ENCODE peak calls at places on chromosome 21, in five cellular contexts. U is dorsolateral prefrontal cortex, D is choroid plexus epithelial cell, Q is foreskin fibroblast, W is brain microvascular endothelial cell. V is an unnamed sample.

GRCh38 chr21:43972850-43973633 is 39.1 kb upstream of the TRAPPC10 start:
- DNase-seq in D (no peak), W (no peak), U (no peak), Q (peak; percentile 27), V (no peak)

GRCh38 chr21:41919666-41920398 is 34.0 kb downstream of the C2CD2 start:
- DNase-seq in W (no peak), Q (no peak), U (no peak), D (no peak), V (no peak)

GRCh38 chr21:34126269-34126668 is 52.9 kb downstream of the MRPS6 start:
- DNase-seq in Q (peak; percentile 70), D (peak; percentile 47), W (no peak), U (peak; percentile 59), V (no peak)

GRCh38 chr21:44965251-44966022 is 25.6 kb downstream of the SLX9 start:
- DNase-seq in U (no peak), D (peak; percentile 86), W (peak; percentile 90), Q (no peak), V (no peak)

GRCh38 chr21:17257784-17258183 is 255.1 kb upstream of the CXADR start:
- DNase-seq in W (no peak), D (no peak), Q (peak; percentile 38), U (no peak), V (no peak)

GRCh38 chr21:28811860-28812259 is 180.8 kb downstream of the LTN1 start:
- DNase-seq in W (no peak), U (no peak), Q (no peak), D (no peak), V (no peak)

GRCh38 chr21:34018910-34019309 is 54.5 kb upstream of the MRPS6 start:
- DNase-seq in U (no peak), Q (no peak), D (no peak), W (no peak), V (no peak)

GRCh38 chr21:29342394-29342957 is 43.8 kb downstream of the BACH1 start:
- DNase-seq in D (peak; percentile 98), Q (peak; percentile 93), W (peak; percentile 96), U (no peak), V (peak; percentile 45)

GRCh38 chr21:42465008-42465878 is 30.8 kb downstream of the RSPH1 start:
- DNase-seq in D (peak; percentile 93), Q (no peak), U (no peak), W (peak; percentile 19), V (peak; percentile 35)

GRCh38 chr21:33231526-33231925 is 1.8 kb downstream of the IFNAR2 start:
- DNase-seq in W (no peak), D (no peak), Q (no peak), U (no peak), V (no peak)

GRCh38 chr21:28436286-28436932 is 556.3 kb downstream of the LTN1 start:
- DNase-seq in Q (peak; percentile 91), U (no peak), D (no peak), W (peak; percentile 37), V (no peak)

GRCh38 chr21:45327458-45328197 is 39.9 kb upstream of the POFUT2 start:
- DNase-seq in U (no peak), Q (no peak), D (no peak), W (no peak), V (peak; percentile 56)

GRCh38 chr21:37535672-37536071 is 169.1 kb downstream of the DYRK1A start:
- DNase-seq in D (no peak), Q (no peak), W (no peak), U (no peak), V (no peak)

GRCh38 chr21:35646606-35647005 is 413.7 kb downstream of the SETD4 start:
- DNase-seq in D (no peak), W (peak; percentile 73), U (no peak), Q (peak; percentile 77), V (no peak)

GRCh38 chr21:44527983-44528633 is 11.9 kb downstream of the KRTAP10-1 start:
- DNase-seq in W (no peak), U (peak; percentile 15), D (no peak), Q (no peak), V (no peak)

GRCh38 chr21:35311985-35312384 is 262.9 kb upstream of the RUNX1 start:
- DNase-seq in D (no peak), U (no peak), Q (no peak), W (no peak), V (no peak)

GRCh38 chr21:41142051-41142795 is 25.7 kb upstream of the BACE2 start:
- DNase-seq in Q (no peak), W (peak; percentile 6), D (peak; percentile 12), U (peak; percentile 57), V (no peak)

GRCh38 chr21:27555996-27556395 is 589.1 kb upstream of the ADAMTS5 start:
- DNase-seq in Q (no peak), W (no peak), D (peak; percentile 62), U (no peak), V (no peak)

GRCh38 chr21:20276954-20277353 is 721.3 kb upstream of the NCAM2 start:
- DNase-seq in D (no peak), W (no peak), Q (no peak), U (no peak), V (no peak)

GRCh38 chr21:45104560-45104959 is 30.2 kb downstream of the ADARB1 start:
- DNase-seq in U (no peak), D (no peak), W (no peak), Q (no peak), V (peak; percentile 80)

GRCh38 chr21:29125199-29125598 is 5.2 kb upstream of the MAP3K7CL start:
- DNase-seq in Q (no peak), W (no peak), U (no peak), D (no peak), V (no peak)

GRCh38 chr21:28959367-28960099 is 33.1 kb downstream of the LTN1 start:
- DNase-seq in W (peak; percentile 68), Q (peak; percentile 64), U (no peak), D (peak; percentile 84), V (no peak)

GRCh38 chr21:43778469-43779335 is 2.6 kb upstream of the CSTB start:
- DNase-seq in D (peak; percentile 83), Q (peak; percentile 56), W (no peak), U (no peak), V (no peak)

GRCh38 chr21:26732442-26733221 is 112.6 kb downstream of the ADAMTS1 start:
- DNase-seq in U (peak; percentile 56), W (peak; percentile 69), D (peak; percentile 79), Q (peak; percentile 76), V (no peak)

GRCh38 chr21:42125571-42126544 is 54.7 kb downstream of the UMODL1 start:
- DNase-seq in Q (peak; percentile 61), W (peak; percentile 14), D (peak; percentile 56), U (no peak), V (peak; percentile 11)

GRCh38 chr21:28776251-28776650 is 216.4 kb downstream of the LTN1 start:
- DNase-seq in D (peak; percentile 73), W (peak; percentile 95), Q (peak; percentile 86), U (no peak), V (no peak)

GRCh38 chr21:33367309-33367973 is 35.8 kb upstream of the IFNGR2 start:
- DNase-seq in W (no peak), Q (no peak), U (no peak), D (no peak), V (no peak)

GRCh38 chr21:35711661-35712060 is 348.7 kb downstream of the SETD4 start:
- DNase-seq in U (no peak), W (no peak), Q (no peak), D (no peak), V (no peak)

GRCh38 chr21:42616366-42617340 is 36.8 kb upstream of the PDE9A start:
- DNase-seq in W (no peak), Q (no peak), D (no peak), U (no peak), V (no peak)

GRCh38 chr21:18759751-18760161 is 356.2 kb upstream of the TMPRSS15 start:
- DNase-seq in D (no peak), U (no peak), Q (no peak), W (no peak), V (no peak)
- H3K4me3 ChIP-seq in D (no peak overlapping the region), U (no peak overlapping the region), Q (no peak overlapping the region), W (no peak overlapping the region), V (no peak overlapping the region)

DNA sequence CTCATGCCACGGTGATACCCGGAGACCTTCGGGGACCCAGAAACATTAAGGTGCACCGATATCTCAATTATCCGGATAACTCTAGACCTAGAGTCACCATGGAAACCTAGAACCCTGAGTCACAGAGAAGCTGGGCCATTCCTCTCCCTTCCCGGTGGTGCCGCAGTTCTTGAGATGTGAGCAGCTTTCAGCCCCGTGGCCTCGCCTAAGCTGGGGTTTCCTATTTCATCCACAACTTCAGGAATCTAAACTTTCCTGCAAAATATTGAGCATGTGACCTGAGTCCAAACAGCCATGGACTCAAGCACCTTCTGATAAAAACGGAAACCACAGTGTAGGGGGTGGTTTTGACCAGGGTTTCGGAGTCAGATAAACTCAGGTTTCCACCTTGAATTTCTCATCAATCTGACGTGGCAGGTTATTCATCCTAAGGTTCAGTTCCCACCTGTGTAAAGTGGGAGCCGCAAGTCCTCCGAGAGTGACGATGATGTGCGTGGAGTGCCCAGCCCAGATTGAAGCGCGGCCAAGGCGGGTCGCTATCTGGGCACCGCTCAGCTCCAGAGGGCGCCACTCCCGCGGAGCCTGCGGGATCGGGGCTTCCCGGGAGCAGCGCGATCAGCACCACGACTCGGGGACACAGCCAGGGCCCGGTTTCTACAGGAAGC is 980 bp upstream of the ETS2 start:
- DNase-seq in D (peak; percentile 73), U (peak; percentile 76), W (peak; percentile 79), Q (peak; percentile 78), V (peak; percentile 87)
- H3K4me3 ChIP-seq in D (peak overlapping the region; percentile 86), U (peak overlapping the region; percentile 70), W (peak overlapping the region; percentile 81), Q (peak overlapping the region; percentile 95), V (peak overlapping the region; percentile 70)

DNA sequence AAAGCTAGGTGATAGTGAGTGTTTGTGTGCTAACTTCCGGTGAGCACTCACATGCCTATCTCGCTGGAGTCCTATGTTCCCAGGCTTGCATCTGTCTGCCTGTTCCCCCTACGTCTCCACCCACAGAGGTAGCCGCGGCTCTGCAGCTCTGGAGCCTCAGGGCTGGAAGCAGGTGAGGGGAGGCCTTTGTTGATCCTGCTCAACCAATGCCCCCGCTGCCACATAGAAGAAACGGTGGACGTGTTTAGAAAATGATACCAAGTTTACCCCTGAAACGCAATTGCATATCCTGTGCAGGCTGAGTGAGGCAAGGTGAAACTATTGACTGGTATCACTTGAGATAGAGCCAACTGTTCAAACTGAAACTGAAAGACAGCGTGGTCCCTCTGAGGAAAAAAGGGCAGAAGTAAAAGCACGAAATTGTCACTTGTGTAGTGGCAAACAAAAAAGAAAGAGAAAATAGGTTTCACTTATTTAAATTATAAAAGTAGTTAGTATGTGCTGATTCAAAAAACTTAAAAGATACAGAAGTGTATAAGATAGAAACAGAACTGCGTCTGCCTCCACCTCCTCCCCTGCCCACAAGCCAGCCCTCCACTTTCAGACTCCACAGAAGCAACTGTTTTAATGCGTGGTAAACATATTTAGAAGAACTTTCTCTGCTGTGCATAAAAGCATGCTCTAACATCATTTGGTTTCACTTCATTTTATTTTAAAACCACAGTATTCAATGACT is 38.6 kb upstream of the ETS2 start:
- DNase-seq in U (no peak), Q (no peak), D (no peak), W (no peak), V (no peak)
- H3K4me3 ChIP-seq in U (peak overlapping the region; percentile 16), Q (no peak overlapping the region), D (no peak overlapping the region), W (no peak overlapping the region), V (peak overlapping the region; percentile 42)

GRCh38 chr21:31262728-31263127 is 81.3 kb downstream of the TIAM1 start:
- DNase-seq in U (no peak), W (no peak), D (no peak), Q (no peak), V (no peak)

GRCh38 chr21:31267644-31268043 is 76.4 kb downstream of the TIAM1 start:
- DNase-seq in U (no peak), D (no peak), W (no peak), Q (no peak), V (no peak)

GRCh38 chr21:31264574-31264973 is 79.5 kb downstream of the TIAM1 start:
- DNase-seq in D (no peak), Q (no peak), U (no peak), W (no peak), V (no peak)

GRCh38 chr21:31266241-31266640 is 77.8 kb downstream of the TIAM1 start:
- DNase-seq in Q (no peak), U (peak; percentile 65), W (no peak), D (no peak), V (no peak)

GRCh38 chr21:31265293-31265692 is 78.8 kb downstream of the TIAM1 start:
- DNase-seq in Q (no peak), W (no peak), U (peak; percentile 46), D (no peak), V (no peak)
- H3K4me3 ChIP-seq in Q (no peak overlapping the region), W (no peak overlapping the region), U (peak overlapping the region; percentile 6), D (no peak overlapping the region), V (no peak overlapping the region)